ENCODE peak calls at places on chromosome 7, in four cellular contexts. L, K, T and H are unnamed samples.

GRCh38 chr7:512541-513311 is 6.9 kb downstream of the PDGFA start:
- DNase-seq in T (no peak), K (no peak), L (no peak), H (no peak)

GRCh38 chr7:111137296-111138195 is 46.6 kb downstream of the LRRN3 start:
- DNase-seq in K (no peak), T (no peak), L (no peak), H (peak)

GRCh38 chr7:75817112-75817511 is 3.5 kb upstream of the CCL24 start:
- DNase-seq in K (no peak), L (no peak), T (no peak), H (no peak)

GRCh38 chr7:80135306-80136104 is 874 bp downstream of the GNAI1 start:
- DNase-seq in K (peak), L (no peak), T (no peak), H (no peak)

GRCh38 chr7:114988755-114989154 is 66.9 kb downstream of the MDFIC start:
- DNase-seq in L (peak), T (peak), K (no peak), H (no peak)

GRCh38 chr7:144524271-144524670 is 120.8 kb upstream of the NOBOX start:
- DNase-seq in T (no peak), L (no peak), K (no peak), H (no peak)

GRCh38 chr7:28037220-28038010 is 143.2 kb downstream of the JAZF1 start:
- DNase-seq in T (no peak), K (no peak), L (peak), H (peak)

GRCh38 chr7:24422611-24423010 is 138.6 kb downstream of the NPY start:
- DNase-seq in K (no peak), T (no peak), L (no peak), H (no peak)

GRCh38 chr7:17781491-17782215 is 158.6 kb downstream of the SNX13 start:
- DNase-seq in T (no peak), K (no peak), L (peak), H (no peak)

GRCh38 chr7:93178213-93178612 is 30.0 kb upstream of the SAMD9L start:
- DNase-seq in L (no peak), T (no peak), K (peak), H (no peak)

GRCh38 chr7:27202018-27202740 is 2.3 kb upstream of the HOXA13 start:
- DNase-seq in L (no peak), T (no peak), K (no peak), H (no peak)

GRCh38 chr7:11239311-11239710 is 265.6 kb downstream of the PHF14 start:
- DNase-seq in L (no peak), K (no peak), T (no peak), H (no peak)

GRCh38 chr7:142812437-142813215 is 41.9 kb downstream of the PRSS2 start:
- DNase-seq in K (no peak), L (no peak), T (no peak), H (peak)

GRCh38 chr7:40716052-40716451 is 581.2 kb downstream of the SUGCT start:
- DNase-seq in L (no peak), K (no peak), T (no peak), H (no peak)

GRCh38 chr7:37987732-37988131 is 67.3 kb downstream of the EPDR1 start:
- DNase-seq in K (no peak), L (no peak), T (no peak), H (no peak)

GRCh38 chr7:81457858-81458522 is 311.9 kb downstream of the HGF start:
- DNase-seq in L (no peak), T (no peak), K (peak), H (no peak)

GRCh38 chr7:70457477-70458194 is 674.3 kb upstream of the GALNT17 start:
- DNase-seq in T (no peak), K (no peak), L (no peak), H (no peak)

GRCh38 chr7:2593036-2593727 is 34.4 kb downstream of the IQCE start:
- DNase-seq in L (no peak), K (no peak), T (no peak), H (no peak)

GRCh38 chr7:2594599-2594998 is 35.8 kb downstream of the IQCE start:
- DNase-seq in K (no peak), T (no peak), L (no peak), H (no peak)

GRCh38 chr7:2589341-2589740 is 30.6 kb downstream of the IQCE start:
- DNase-seq in T (no peak), L (no peak), K (no peak), H (no peak)

GRCh38 chr7:2595258-2595860 is 36.4 kb upstream of the TTYH3 start:
- DNase-seq in T (no peak), K (no peak), L (no peak), H (no peak)

GRCh38 chr7:2592375-2592865 is 33.6 kb downstream of the IQCE start:
- DNase-seq in K (no peak), T (no peak), L (no peak), H (no peak)
- H3K4me3 ChIP-seq in K (no peak), T (no peak), L (no peak), H (no peak)

GRCh38 chr7:128437426-128438332 is 18.0 kb upstream of the HILPDA start:
- DNase-seq in K (no peak), L (no peak), T (no peak), H (no peak)
- H3K4me3 ChIP-seq in K (no peak), L (no peak), T (no peak), H (no peak)

GRCh38 chr7:68381731-68382130 is 1216.5 kb upstream of the AUTS2 start:
- DNase-seq in L (no peak), K (no peak), T (no peak), H (no peak)

GRCh38 chr7:68384581-68384980 is 1213.7 kb upstream of the AUTS2 start:
- DNase-seq in K (no peak), L (no peak), T (no peak), H (no peak)
- H3K4me3 ChIP-seq in K (no peak), L (no peak), T (no peak), H (no peak)

GRCh38 chr7:42494722-42495121 is 257.7 kb upstream of the GLI3 start:
- DNase-seq in K (no peak), L (no peak), T (no peak), H (peak)

GRCh38 chr7:42491106-42491505 is 254.1 kb upstream of the GLI3 start:
- DNase-seq in T (no peak), L (no peak), K (no peak), H (no peak)

GRCh38 chr7:42493436-42494198 is 256.6 kb upstream of the GLI3 start:
- DNase-seq in K (peak), T (peak), L (peak), H (no peak)

GRCh38 chr7:42494199-42494710 is 257.2 kb upstream of the GLI3 start:
- DNase-seq in K (no peak), L (no peak), T (no peak), H (no peak)

GRCh38 chr7:42492895-42493294 is 255.9 kb upstream of the GLI3 start:
- DNase-seq in K (no peak), T (no peak), L (no peak), H (no peak)
- H3K4me3 ChIP-seq in K (peak), T (peak), L (peak), H (no peak)

GRCh38 chr7:131164900-131165254 is 162.8 kb upstream of the MKLN1 start:
- DNase-seq in K (no peak), L (no peak), T (no peak), H (no peak)
- H3K4me3 ChIP-seq in K (no peak), L (no peak), T (no peak), H (no peak)

DNA sequence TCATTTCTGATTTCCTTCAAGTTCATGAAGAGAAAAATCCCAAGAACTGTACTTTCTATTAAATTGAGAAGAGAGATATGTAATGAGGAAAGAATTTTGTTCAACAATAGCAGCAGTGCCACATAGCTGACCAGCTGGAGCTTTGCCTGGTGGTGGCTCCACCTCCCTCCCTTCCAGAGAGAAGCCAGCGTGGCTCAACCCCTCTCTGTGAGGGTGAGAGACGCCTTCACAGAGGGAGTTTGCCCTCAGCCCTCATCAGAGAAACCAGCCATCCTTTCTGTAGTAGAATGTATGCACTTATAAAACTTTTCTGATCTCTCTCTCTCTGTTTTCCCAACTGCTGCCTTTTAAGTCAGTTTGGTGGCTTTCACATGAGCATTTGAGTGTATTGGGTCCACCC is 20.5 kb upstream of the COL1A2 start:
- DNase-seq in T (peak), K (peak), L (peak), H (no peak)
- H3K4me3 ChIP-seq in T (peak), K (no peak), L (peak), H (no peak)

DNA sequence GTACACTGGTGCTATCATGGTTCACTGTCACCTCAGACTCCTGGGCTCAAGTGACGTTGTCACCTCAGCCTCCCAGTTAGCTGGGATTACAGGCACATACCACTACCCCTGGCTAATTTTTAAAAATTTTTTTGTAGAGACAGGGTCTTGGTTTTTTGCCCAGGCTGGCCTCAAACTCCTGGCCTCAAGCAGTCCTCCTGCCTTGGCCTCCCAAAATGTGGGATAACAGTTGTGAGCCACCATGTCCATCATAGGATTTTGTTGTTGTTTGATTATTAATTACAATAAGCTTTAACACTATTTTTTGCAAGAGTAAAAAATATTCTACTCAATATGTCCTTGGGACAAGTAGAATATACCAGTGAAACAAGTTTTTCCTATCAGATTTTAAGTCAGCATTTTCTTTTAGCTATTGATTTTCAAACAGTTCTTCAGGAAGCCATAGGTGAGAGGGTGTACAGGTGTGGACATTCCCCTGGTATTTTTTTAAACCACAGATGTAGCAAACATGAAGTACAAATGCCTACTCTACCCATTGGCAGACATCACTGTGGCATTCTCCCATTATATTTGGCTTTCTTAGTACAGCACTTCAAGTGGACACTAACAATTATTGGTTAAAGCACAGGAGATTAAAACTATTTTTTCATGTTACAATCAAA is 18.7 kb downstream of the KMT2E start:
- DNase-seq in L (no peak), T (no peak), K (no peak), H (no peak)
- H3K4me3 ChIP-seq in L (no peak), T (no peak), K (no peak), H (no peak)

DNA sequence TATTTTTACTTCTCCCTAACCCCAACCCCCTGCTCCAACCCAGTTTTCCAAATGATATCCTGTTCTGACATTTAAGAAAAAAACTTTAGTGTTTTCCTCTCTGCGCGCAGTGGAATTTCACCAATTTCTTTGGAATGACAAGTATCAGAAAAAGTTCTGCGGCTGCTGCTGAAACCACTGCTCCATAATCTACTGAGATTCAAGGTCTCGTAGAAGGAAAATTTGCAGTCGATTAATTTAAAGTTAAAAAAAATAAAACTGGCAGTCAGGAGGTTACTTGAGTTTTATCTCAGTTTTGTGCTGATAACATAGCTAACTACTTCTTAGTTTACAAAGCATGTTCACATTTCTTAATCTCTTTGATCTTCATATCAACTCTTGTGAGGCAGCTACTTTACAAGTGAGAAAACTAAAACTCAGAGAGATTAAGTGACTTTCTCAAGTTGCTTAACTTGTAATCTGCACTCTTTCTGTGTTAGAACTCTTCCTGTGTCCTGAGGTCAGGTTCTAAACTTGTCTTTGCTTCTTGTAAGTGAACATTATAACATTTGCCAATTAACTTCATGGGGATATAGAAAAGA is 18.1 kb upstream of the CALD1 start:
- DNase-seq in L (no peak), K (no peak), T (no peak), H (no peak)
- H3K4me3 ChIP-seq in L (no peak), K (no peak), T (no peak), H (no peak)

GRCh38 chr7:94298943-94299342 is 95.8 kb upstream of the COL1A2 start:
- DNase-seq in L (peak), T (peak), K (no peak), H (no peak)

GRCh38 chr7:94303736-94304135 is 91.0 kb upstream of the COL1A2 start:
- DNase-seq in T (peak), L (peak), K (no peak), H (no peak)

GRCh38 chr7:94300176-94300835 is 94.4 kb upstream of the COL1A2 start:
- DNase-seq in T (no peak), K (no peak), L (no peak), H (no peak)

GRCh38 chr7:94297397-94297838 is 97.3 kb upstream of the COL1A2 start:
- DNase-seq in K (no peak), L (peak), T (peak), H (no peak)

DNA sequence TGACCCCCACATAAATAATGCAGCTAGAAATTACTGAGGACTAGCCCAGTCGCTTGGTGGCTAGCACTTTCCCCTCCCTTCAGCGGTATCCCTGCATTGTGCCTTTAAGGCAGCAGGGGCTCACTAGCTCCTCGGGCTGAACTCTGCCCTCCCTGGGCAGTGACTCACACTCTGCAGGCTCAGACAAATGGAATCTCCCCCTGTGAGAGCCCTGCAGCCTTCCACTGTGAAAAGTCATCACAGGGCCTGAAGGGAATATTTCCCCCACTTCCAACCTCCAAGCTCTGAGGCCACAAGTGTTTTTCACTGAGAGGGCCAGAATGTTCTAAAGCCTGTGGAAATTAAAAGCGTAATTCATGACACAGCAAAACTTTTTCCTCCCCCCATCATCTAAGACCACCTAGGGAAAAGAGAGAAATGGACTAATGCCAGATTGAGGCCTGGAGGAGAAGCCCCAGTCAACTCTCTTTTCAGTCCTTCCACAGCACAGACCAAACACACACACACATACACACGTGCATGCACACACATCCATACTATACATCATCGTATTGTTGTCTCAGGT is 93.6 kb upstream of the COL1A2 start:
- DNase-seq in L (peak), T (peak), K (peak), H (no peak)
- H3K4me3 ChIP-seq in L (peak), T (no peak), K (no peak), H (no peak)